ENCODE peak calls at places on chromosomes 16 and 17, in nine cellular contexts. One of them, this sample, is unnamed.

GRCh38 chr17:10646393-10646990 is 10.6 kb downstream of the MYH3 start:
- DNase-seq in Calu3: peak; percentile 70
- DNase-seq in activated CD4-positive, alpha-beta T cell treated with anti-CD3 and anti-CD28 coated beads, Interleukin-2, amount 50 U/mL, for 1 hour: peak; percentile 76
- DNase-seq in fibroblast of mammary gland: peak; percentile 71
- DNase-seq in stomach: peak; percentile 82
- DNase-seq in AG10803: peak; percentile 66
- DNase-seq in stimulated activated CD4-positive, alpha-beta T cell treated with anti-CD3 and anti-CD28 coated beads, TNF-alpha, amount 100 ng/mL, for 24 hours: peak; percentile 65
- DNase-seq in T-helper 2 cell: peak; percentile 56
- DNase-seq in iris pigment epithelial cell: peak; percentile 69
- DNase-seq in this sample: peak; percentile 70

GRCh38 chr17:8740486-8740885 is 4.2 kb downstream of the CCDC42 start:
- DNase-seq in T-helper 2 cell: no peak
- DNase-seq in fibroblast of mammary gland: no peak
- DNase-seq in stomach: no peak
- DNase-seq in activated CD4-positive, alpha-beta T cell treated with anti-CD3 and anti-CD28 coated beads, Interleukin-2, amount 50 U/mL, for 1 hour: peak; percentile 26
- DNase-seq in AG10803: no peak
- DNase-seq in iris pigment epithelial cell: no peak
- DNase-seq in stimulated activated CD4-positive, alpha-beta T cell treated with anti-CD3 and anti-CD28 coated beads, TNF-alpha, amount 100 ng/mL, for 24 hours: peak; percentile 22
- DNase-seq in Calu3: no peak
- DNase-seq in this sample: no peak

GRCh38 chr17:60127068-60128064 is 22.4 kb upstream of the CA4 start:
- DNase-seq in stimulated activated CD4-positive, alpha-beta T cell treated with anti-CD3 and anti-CD28 coated beads, TNF-alpha, amount 100 ng/mL, for 24 hours: no peak
- DNase-seq in fibroblast of mammary gland: no peak
- DNase-seq in stomach: no peak
- DNase-seq in iris pigment epithelial cell: no peak
- DNase-seq in AG10803: no peak
- DNase-seq in activated CD4-positive, alpha-beta T cell treated with anti-CD3 and anti-CD28 coated beads, Interleukin-2, amount 50 U/mL, for 1 hour: no peak
- DNase-seq in T-helper 2 cell: no peak
- DNase-seq in Calu3: no peak
- DNase-seq in this sample: no peak

GRCh38 chr17:63681530-63681929 is 18.4 kb downstream of the LIMD2 start:
- DNase-seq in stimulated activated CD4-positive, alpha-beta T cell treated with anti-CD3 and anti-CD28 coated beads, TNF-alpha, amount 100 ng/mL, for 24 hours: no peak
- DNase-seq in fibroblast of mammary gland: no peak
- DNase-seq in AG10803: no peak
- DNase-seq in stomach: no peak
- DNase-seq in T-helper 2 cell: no peak
- DNase-seq in activated CD4-positive, alpha-beta T cell treated with anti-CD3 and anti-CD28 coated beads, Interleukin-2, amount 50 U/mL, for 1 hour: no peak
- DNase-seq in iris pigment epithelial cell: no peak
- DNase-seq in Calu3: no peak
- DNase-seq in this sample: no peak

GRCh38 chr16:27330542-27330941 is 16.8 kb downstream of the IL4R start:
- DNase-seq in Calu3: no peak
- DNase-seq in stomach: no peak
- DNase-seq in activated CD4-positive, alpha-beta T cell treated with anti-CD3 and anti-CD28 coated beads, Interleukin-2, amount 50 U/mL, for 1 hour: no peak
- DNase-seq in iris pigment epithelial cell: peak; percentile 90
- DNase-seq in stimulated activated CD4-positive, alpha-beta T cell treated with anti-CD3 and anti-CD28 coated beads, TNF-alpha, amount 100 ng/mL, for 24 hours: no peak
- DNase-seq in T-helper 2 cell: no peak
- DNase-seq in fibroblast of mammary gland: peak; percentile 92
- DNase-seq in AG10803: peak; percentile 97
- DNase-seq in this sample: no peak

GRCh38 chr17:9261059-9262029 is 240.0 kb downstream of the NTN1 start:
- DNase-seq in stimulated activated CD4-positive, alpha-beta T cell treated with anti-CD3 and anti-CD28 coated beads, TNF-alpha, amount 100 ng/mL, for 24 hours: no peak
- DNase-seq in stomach: no peak
- DNase-seq in activated CD4-positive, alpha-beta T cell treated with anti-CD3 and anti-CD28 coated beads, Interleukin-2, amount 50 U/mL, for 1 hour: no peak
- DNase-seq in Calu3: no peak
- DNase-seq in iris pigment epithelial cell: no peak
- DNase-seq in fibroblast of mammary gland: no peak
- DNase-seq in T-helper 2 cell: no peak
- DNase-seq in AG10803: no peak
- DNase-seq in this sample: no peak

GRCh38 chr16:35572186-35572585 is 2112.8 kb downstream of the TP53TG3F start:
- DNase-seq in AG10803: no peak
- DNase-seq in stomach: no peak
- DNase-seq in stimulated activated CD4-positive, alpha-beta T cell treated with anti-CD3 and anti-CD28 coated beads, TNF-alpha, amount 100 ng/mL, for 24 hours: no peak
- DNase-seq in Calu3: no peak
- DNase-seq in activated CD4-positive, alpha-beta T cell treated with anti-CD3 and anti-CD28 coated beads, Interleukin-2, amount 50 U/mL, for 1 hour: no peak
- DNase-seq in iris pigment epithelial cell: no peak
- DNase-seq in fibroblast of mammary gland: no peak
- DNase-seq in T-helper 2 cell: no peak
- DNase-seq in this sample: no peak

GRCh38 chr16:13957197-13958078 is 37.5 kb downstream of the ERCC4 start:
- DNase-seq in AG10803: peak; percentile 93
- DNase-seq in fibroblast of mammary gland: peak; percentile 99
- DNase-seq in T-helper 2 cell: no peak
- DNase-seq in activated CD4-positive, alpha-beta T cell treated with anti-CD3 and anti-CD28 coated beads, Interleukin-2, amount 50 U/mL, for 1 hour: no peak
- DNase-seq in stomach: peak; percentile 56
- DNase-seq in stimulated activated CD4-positive, alpha-beta T cell treated with anti-CD3 and anti-CD28 coated beads, TNF-alpha, amount 100 ng/mL, for 24 hours: no peak
- DNase-seq in Calu3: peak; percentile 79
- DNase-seq in iris pigment epithelial cell: peak; percentile 96
- DNase-seq in this sample: peak; percentile 95

GRCh38 chr16:77374384-77374783 is 60.5 kb downstream of the ADAMTS18 start:
- DNase-seq in T-helper 2 cell: no peak
- DNase-seq in stomach: no peak
- DNase-seq in AG10803: no peak
- DNase-seq in Calu3: peak; percentile 21
- DNase-seq in fibroblast of mammary gland: no peak
- DNase-seq in stimulated activated CD4-positive, alpha-beta T cell treated with anti-CD3 and anti-CD28 coated beads, TNF-alpha, amount 100 ng/mL, for 24 hours: no peak
- DNase-seq in activated CD4-positive, alpha-beta T cell treated with anti-CD3 and anti-CD28 coated beads, Interleukin-2, amount 50 U/mL, for 1 hour: no peak
- DNase-seq in iris pigment epithelial cell: no peak
- DNase-seq in this sample: no peak

GRCh38 chr17:57537524-57538410 is 207.3 kb downstream of the CCDC182 start:
- DNase-seq in activated CD4-positive, alpha-beta T cell treated with anti-CD3 and anti-CD28 coated beads, Interleukin-2, amount 50 U/mL, for 1 hour: no peak
- DNase-seq in AG10803: no peak
- DNase-seq in T-helper 2 cell: no peak
- DNase-seq in Calu3: no peak
- DNase-seq in stimulated activated CD4-positive, alpha-beta T cell treated with anti-CD3 and anti-CD28 coated beads, TNF-alpha, amount 100 ng/mL, for 24 hours: no peak
- DNase-seq in fibroblast of mammary gland: no peak
- DNase-seq in iris pigment epithelial cell: no peak
- DNase-seq in stomach: no peak
- DNase-seq in this sample: no peak

GRCh38 chr17:74831442-74832146 is 28.1 kb downstream of the GRIN2C start:
- DNase-seq in stomach: no peak
- DNase-seq in T-helper 2 cell: no peak
- DNase-seq in Calu3: no peak
- DNase-seq in stimulated activated CD4-positive, alpha-beta T cell treated with anti-CD3 and anti-CD28 coated beads, TNF-alpha, amount 100 ng/mL, for 24 hours: no peak
- DNase-seq in iris pigment epithelial cell: no peak
- DNase-seq in fibroblast of mammary gland: no peak
- DNase-seq in activated CD4-positive, alpha-beta T cell treated with anti-CD3 and anti-CD28 coated beads, Interleukin-2, amount 50 U/mL, for 1 hour: no peak
- DNase-seq in AG10803: no peak
- DNase-seq in this sample: no peak

GRCh38 chr16:89122322-89122831 is 28.7 kb downstream of the ACSF3 start:
- DNase-seq in stimulated activated CD4-positive, alpha-beta T cell treated with anti-CD3 and anti-CD28 coated beads, TNF-alpha, amount 100 ng/mL, for 24 hours: no peak
- DNase-seq in iris pigment epithelial cell: no peak
- DNase-seq in T-helper 2 cell: no peak
- DNase-seq in Calu3: no peak
- DNase-seq in AG10803: no peak
- DNase-seq in stomach: peak; percentile 73
- DNase-seq in fibroblast of mammary gland: no peak
- DNase-seq in activated CD4-positive, alpha-beta T cell treated with anti-CD3 and anti-CD28 coated beads, Interleukin-2, amount 50 U/mL, for 1 hour: peak; percentile 75
- DNase-seq in this sample: no peak

GRCh38 chr17:73791644-73792043 is 147.4 kb upstream of the SDK2 start:
- DNase-seq in stimulated activated CD4-positive, alpha-beta T cell treated with anti-CD3 and anti-CD28 coated beads, TNF-alpha, amount 100 ng/mL, for 24 hours: no peak
- DNase-seq in AG10803: no peak
- DNase-seq in T-helper 2 cell: no peak
- DNase-seq in stomach: no peak
- DNase-seq in fibroblast of mammary gland: no peak
- DNase-seq in activated CD4-positive, alpha-beta T cell treated with anti-CD3 and anti-CD28 coated beads, Interleukin-2, amount 50 U/mL, for 1 hour: no peak
- DNase-seq in iris pigment epithelial cell: no peak
- DNase-seq in Calu3: no peak
- DNase-seq in this sample: no peak

GRCh38 chr17:50207318-50207717 is 5.9 kb upstream of the COL1A1 start:
- DNase-seq in AG10803: no peak
- DNase-seq in Calu3: no peak
- DNase-seq in iris pigment epithelial cell: no peak
- DNase-seq in stimulated activated CD4-positive, alpha-beta T cell treated with anti-CD3 and anti-CD28 coated beads, TNF-alpha, amount 100 ng/mL, for 24 hours: no peak
- DNase-seq in stomach: no peak
- DNase-seq in activated CD4-positive, alpha-beta T cell treated with anti-CD3 and anti-CD28 coated beads, Interleukin-2, amount 50 U/mL, for 1 hour: no peak
- DNase-seq in fibroblast of mammary gland: no peak
- DNase-seq in T-helper 2 cell: no peak
- DNase-seq in this sample: no peak

GRCh38 chr17:77571562-77571981 is 386.9 kb upstream of the TNRC6C start:
- DNase-seq in stomach: peak; percentile 32
- DNase-seq in fibroblast of mammary gland: no peak
- DNase-seq in AG10803: peak; percentile 9
- DNase-seq in iris pigment epithelial cell: peak; percentile 8
- DNase-seq in stimulated activated CD4-positive, alpha-beta T cell treated with anti-CD3 and anti-CD28 coated beads, TNF-alpha, amount 100 ng/mL, for 24 hours: peak; percentile 5
- DNase-seq in Calu3: no peak
- DNase-seq in T-helper 2 cell: no peak
- DNase-seq in activated CD4-positive, alpha-beta T cell treated with anti-CD3 and anti-CD28 coated beads, Interleukin-2, amount 50 U/mL, for 1 hour: peak; percentile 6
- DNase-seq in this sample: no peak

GRCh38 chr17:67276075-67276474 is 31.1 kb upstream of the HELZ start:
- DNase-seq in AG10803: no peak
- DNase-seq in fibroblast of mammary gland: no peak
- DNase-seq in stimulated activated CD4-positive, alpha-beta T cell treated with anti-CD3 and anti-CD28 coated beads, TNF-alpha, amount 100 ng/mL, for 24 hours: no peak
- DNase-seq in stomach: no peak
- DNase-seq in Calu3: no peak
- DNase-seq in T-helper 2 cell: no peak
- DNase-seq in iris pigment epithelial cell: no peak
- DNase-seq in activated CD4-positive, alpha-beta T cell treated with anti-CD3 and anti-CD28 coated beads, Interleukin-2, amount 50 U/mL, for 1 hour: no peak
- DNase-seq in this sample: no peak

GRCh38 chr16:85459529-85460251 is 153.4 kb upstream of the GSE1 start:
- DNase-seq in stimulated activated CD4-positive, alpha-beta T cell treated with anti-CD3 and anti-CD28 coated beads, TNF-alpha, amount 100 ng/mL, for 24 hours: no peak
- DNase-seq in fibroblast of mammary gland: peak; percentile 38
- DNase-seq in T-helper 2 cell: no peak
- DNase-seq in Calu3: no peak
- DNase-seq in stomach: peak; percentile 41
- DNase-seq in iris pigment epithelial cell: peak; percentile 26
- DNase-seq in AG10803: no peak
- DNase-seq in activated CD4-positive, alpha-beta T cell treated with anti-CD3 and anti-CD28 coated beads, Interleukin-2, amount 50 U/mL, for 1 hour: no peak
- DNase-seq in this sample: no peak

GRCh38 chr17:72126575-72127486 is 6.0 kb downstream of the SOX9 start:
- DNase-seq in Calu3: peak; percentile 61
- DNase-seq in activated CD4-positive, alpha-beta T cell treated with anti-CD3 and anti-CD28 coated beads, Interleukin-2, amount 50 U/mL, for 1 hour: no peak
- DNase-seq in stimulated activated CD4-positive, alpha-beta T cell treated with anti-CD3 and anti-CD28 coated beads, TNF-alpha, amount 100 ng/mL, for 24 hours: no peak
- DNase-seq in fibroblast of mammary gland: peak; percentile 70
- DNase-seq in iris pigment epithelial cell: peak; percentile 64
- DNase-seq in AG10803: peak; percentile 78
- DNase-seq in stomach: peak; percentile 61
- DNase-seq in T-helper 2 cell: no peak
- DNase-seq in this sample: peak; percentile 90

GRCh38 chr17:66843606-66844005 is 8.7 kb downstream of the CACNG5 start:
- DNase-seq in stomach: no peak
- DNase-seq in iris pigment epithelial cell: no peak
- DNase-seq in activated CD4-positive, alpha-beta T cell treated with anti-CD3 and anti-CD28 coated beads, Interleukin-2, amount 50 U/mL, for 1 hour: no peak
- DNase-seq in fibroblast of mammary gland: no peak
- DNase-seq in Calu3: no peak
- DNase-seq in stimulated activated CD4-positive, alpha-beta T cell treated with anti-CD3 and anti-CD28 coated beads, TNF-alpha, amount 100 ng/mL, for 24 hours: no peak
- DNase-seq in AG10803: no peak
- DNase-seq in T-helper 2 cell: no peak
- DNase-seq in this sample: no peak

GRCh38 chr17:36544049-36544319 is 735 bp upstream of the GGNBP2 start:
- DNase-seq in activated CD4-positive, alpha-beta T cell treated with anti-CD3 and anti-CD28 coated beads, Interleukin-2, amount 50 U/mL, for 1 hour: no peak
- DNase-seq in iris pigment epithelial cell: peak; percentile 67
- DNase-seq in fibroblast of mammary gland: peak; percentile 64
- DNase-seq in Calu3: no peak
- DNase-seq in stimulated activated CD4-positive, alpha-beta T cell treated with anti-CD3 and anti-CD28 coated beads, TNF-alpha, amount 100 ng/mL, for 24 hours: no peak
- DNase-seq in AG10803: peak; percentile 64
- DNase-seq in T-helper 2 cell: no peak
- DNase-seq in stomach: peak; percentile 47
- DNase-seq in this sample: peak; percentile 73

GRCh38 chr17:50631195-50631907 is 3.3 kb upstream of the ABCC3 start:
- DNase-seq in stomach: no peak
- DNase-seq in T-helper 2 cell: no peak
- DNase-seq in fibroblast of mammary gland: peak; percentile 56
- DNase-seq in activated CD4-positive, alpha-beta T cell treated with anti-CD3 and anti-CD28 coated beads, Interleukin-2, amount 50 U/mL, for 1 hour: no peak
- DNase-seq in Calu3: no peak
- DNase-seq in iris pigment epithelial cell: no peak
- DNase-seq in AG10803: no peak
- DNase-seq in stimulated activated CD4-positive, alpha-beta T cell treated with anti-CD3 and anti-CD28 coated beads, TNF-alpha, amount 100 ng/mL, for 24 hours: no peak
- DNase-seq in this sample: no peak